ENCODE peak calls at places on chromosomes 3 and 15, in four cellular contexts. One of them, this sample, is unnamed.

GRCh38 chr3:111585214-111585613 is 9.9 kb downstream of the ZBED2 start:
- DNase-seq in K562: no peak
- DNase-seq in HepG2: peak
- DNase-seq in HCT116: peak
- DNase-seq in this sample: peak

GRCh38 chr3:13135251-13135810 is 62.1 kb upstream of the IQSEC1 start:
- DNase-seq in HepG2: no peak
- DNase-seq in K562: no peak
- DNase-seq in HCT116: no peak
- DNase-seq in this sample: no peak

GRCh38 chr3:89306535-89306934 is 199.1 kb downstream of the EPHA3 start:
- DNase-seq in K562: no peak
- DNase-seq in HepG2: no peak
- DNase-seq in HCT116: no peak
- DNase-seq in this sample: no peak

GRCh38 chr3:144055604-144056003 is 84.0 kb downstream of the DIPK2A start:
- DNase-seq in HepG2: no peak
- DNase-seq in K562: no peak
- DNase-seq in HCT116: no peak
- DNase-seq in this sample: peak

GRCh38 chr15:25736451-25736850 is 126.7 kb downstream of the ATP10A start:
- DNase-seq in K562: no peak
- DNase-seq in HepG2: no peak
- DNase-seq in HCT116: no peak
- DNase-seq in this sample: peak

GRCh38 chr15:67109141-67110034 is 44.0 kb downstream of the SMAD3 start:
- DNase-seq in HCT116: no peak
- DNase-seq in K562: no peak
- DNase-seq in HepG2: peak
- DNase-seq in this sample: peak

GRCh38 chr3:124504332-124505059 is 225.8 kb upstream of the UMPS start:
- DNase-seq in HCT116: no peak
- DNase-seq in HepG2: no peak
- DNase-seq in K562: no peak
- DNase-seq in this sample: peak

GRCh38 chr3:134576426-134576825 is 74.4 kb downstream of the KY start:
- DNase-seq in HCT116: no peak
- DNase-seq in K562: no peak
- DNase-seq in HepG2: no peak
- DNase-seq in this sample: no peak

GRCh38 chr15:98896802-98897732 is 110.5 kb downstream of the PGPEP1L start:
- DNase-seq in K562: no peak
- DNase-seq in HCT116: peak
- DNase-seq in HepG2: peak
- DNase-seq in this sample: peak

GRCh38 chr15:63019539-63020109 is 22.9 kb upstream of the TPM1 start:
- DNase-seq in HepG2: peak
- DNase-seq in HCT116: peak
- DNase-seq in K562: no peak
- DNase-seq in this sample: peak

GRCh38 chr3:147360936-147361670 is 45.2 kb downstream of the ZIC4 start:
- DNase-seq in HCT116: no peak
- DNase-seq in K562: no peak
- DNase-seq in HepG2: no peak
- DNase-seq in this sample: no peak

GRCh38 chr3:45644467-45645201 is 44.6 kb upstream of the SACM1L start:
- DNase-seq in K562: no peak
- DNase-seq in HepG2: no peak
- DNase-seq in HCT116: no peak
- DNase-seq in this sample: peak

GRCh38 chr15:59539799-59540198 is 71.8 kb upstream of the GCNT3 start:
- DNase-seq in HCT116: no peak
- DNase-seq in HepG2: no peak
- DNase-seq in K562: no peak
- DNase-seq in this sample: no peak

GRCh38 chr3:140501054-140501769 is 176.7 kb upstream of the TRIM42 start:
- DNase-seq in HCT116: no peak
- DNase-seq in K562: no peak
- DNase-seq in HepG2: no peak
- DNase-seq in this sample: no peak

GRCh38 chr3:194224536-194224935 is 88.6 kb downstream of the HES1 start:
- DNase-seq in K562: no peak
- DNase-seq in HepG2: no peak
- DNase-seq in HCT116: peak
- DNase-seq in this sample: no peak

GRCh38 chr15:64000183-64000710 is 46.0 kb downstream of the DAPK2 start:
- DNase-seq in HCT116: no peak
- DNase-seq in K562: no peak
- DNase-seq in HepG2: peak
- DNase-seq in this sample: no peak

GRCh38 chr3:190158261-190158660 is 37.6 kb upstream of the P3H2 start:
- DNase-seq in K562: no peak
- DNase-seq in HCT116: no peak
- DNase-seq in HepG2: no peak
- DNase-seq in this sample: no peak

GRCh38 chr3:189513281-189514151 is 117.7 kb upstream of the TP63 start:
- DNase-seq in HepG2: no peak
- DNase-seq in K562: no peak
- DNase-seq in HCT116: no peak
- DNase-seq in this sample: no peak

GRCh38 chr15:101043911-101044624 is 124.9 kb downstream of the LRRK1 start:
- DNase-seq in K562: no peak
- DNase-seq in HepG2: no peak
- DNase-seq in HCT116: no peak
- DNase-seq in this sample: no peak

GRCh38 chr3:139935071-139935865 is at the start of gene CLSTN2:
- DNase-seq in K562: peak
- DNase-seq in HCT116: no peak
- DNase-seq in HepG2: no peak
- DNase-seq in this sample: no peak

GRCh38 chr3:125150525-125151436 is 61.8 kb downstream of the SLC12A8 start:
- DNase-seq in K562: peak
- DNase-seq in HCT116: peak
- DNase-seq in HepG2: peak
- DNase-seq in this sample: peak

GRCh38 chr15:63502137-63502801 is 2.1 kb upstream of the USP3 start:
- DNase-seq in K562: no peak
- DNase-seq in HCT116: no peak
- DNase-seq in HepG2: peak
- DNase-seq in this sample: peak

GRCh38 chr15:37100109-37100873 is at the start of gene MEIS2:
- DNase-seq in HepG2: peak
- DNase-seq in HCT116: peak
- DNase-seq in K562: peak
- DNase-seq in this sample: peak

GRCh38 chr3:119885746-119886530 is 104.0 kb downstream of the NR1I2 start:
- DNase-seq in HepG2: no peak
- DNase-seq in K562: no peak
- DNase-seq in HCT116: no peak
- DNase-seq in this sample: no peak

GRCh38 chr3:150495563-150496168 is 50.6 kb downstream of the SERP1 start:
- DNase-seq in HepG2: peak
- DNase-seq in K562: peak
- DNase-seq in HCT116: peak
- DNase-seq in this sample: peak

GRCh38 chr3:36804295-36805055 is 40.1 kb upstream of the DCLK3 start:
- DNase-seq in HCT116: no peak
- DNase-seq in K562: no peak
- DNase-seq in HepG2: no peak
- DNase-seq in this sample: no peak

GRCh38 chr3:154931484-154931883 is 148.6 kb upstream of the MME start:
- DNase-seq in HepG2: no peak
- DNase-seq in K562: no peak
- DNase-seq in HCT116: no peak
- DNase-seq in this sample: peak

GRCh38 chr15:75178171-75178937 is 23.3 kb upstream of the C15orf39 start:
- DNase-seq in HCT116: no peak
- DNase-seq in K562: peak
- DNase-seq in HepG2: peak
- DNase-seq in this sample: no peak

GRCh38 chr15:23566070-23567050 is 886 bp downstream of the MKRN3 start:
- DNase-seq in K562: peak
- DNase-seq in HCT116: peak
- DNase-seq in HepG2: peak
- DNase-seq in this sample: no peak

GRCh38 chr3:100783619-100784018 is 74.3 kb downstream of the TFG start:
- DNase-seq in HepG2: no peak
- DNase-seq in HCT116: no peak
- DNase-seq in K562: no peak
- DNase-seq in this sample: no peak

GRCh38 chr3:198079771-198080520 is 119.9 kb downstream of the LMLN start:
- DNase-seq in K562: peak
- DNase-seq in HCT116: peak
- DNase-seq in HepG2: no peak
- DNase-seq in this sample: peak

GRCh38 chr3:117278424-117279190 is 569.0 kb downstream of the TUSC7 start:
- DNase-seq in K562: no peak
- DNase-seq in HepG2: peak
- DNase-seq in HCT116: peak
- DNase-seq in this sample: peak

GRCh38 chr15:92018535-92019239 is 165.2 kb downstream of the SLCO3A1 start:
- DNase-seq in HCT116: no peak
- DNase-seq in K562: no peak
- DNase-seq in HepG2: no peak
- DNase-seq in this sample: no peak

GRCh38 chr15:38517312-38517711 is 47.3 kb downstream of the RASGRP1 start:
- DNase-seq in K562: no peak
- DNase-seq in HepG2: no peak
- DNase-seq in HCT116: no peak
- DNase-seq in this sample: peak

GRCh38 chr15:38521316-38521715 is 43.3 kb downstream of the RASGRP1 start:
- DNase-seq in K562: no peak
- DNase-seq in HCT116: no peak
- DNase-seq in HepG2: no peak
- DNase-seq in this sample: no peak

GRCh38 chr15:38520035-38520434 is 44.6 kb downstream of the RASGRP1 start:
- DNase-seq in HCT116: no peak
- DNase-seq in K562: no peak
- DNase-seq in HepG2: no peak
- DNase-seq in this sample: no peak

GRCh38 chr15:38516636-38517035 is 48.0 kb downstream of the RASGRP1 start:
- DNase-seq in HepG2: no peak
- DNase-seq in HCT116: no peak
- DNase-seq in K562: no peak
- DNase-seq in this sample: no peak

DNA sequence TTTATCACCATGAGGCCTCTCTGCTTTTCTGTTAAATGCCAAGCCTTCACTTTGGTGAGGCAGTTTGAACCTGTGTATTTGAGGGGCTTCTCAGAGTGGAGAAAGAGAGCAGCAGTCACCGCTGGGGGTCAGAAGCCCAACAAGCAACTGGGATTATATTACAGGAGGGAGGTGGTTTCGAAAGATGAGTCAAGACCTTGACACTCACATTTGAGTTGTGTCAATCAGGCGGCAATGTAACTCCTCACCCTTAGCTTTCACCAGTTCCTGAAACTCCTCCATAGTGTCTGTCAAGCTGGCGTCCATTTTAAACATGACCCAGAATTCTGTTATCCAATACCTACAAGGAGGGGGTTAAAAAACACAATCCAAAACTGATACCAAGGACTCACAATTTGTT is 46.5 kb downstream of the RASGRP1 start:
- DNase-seq in K562: no peak
- DNase-seq in HCT116: no peak
- DNase-seq in HepG2: no peak
- DNase-seq in this sample: no peak
- TF ChIP-seq CEBPB in K562: no peak
- TF ChIP-seq CEBPB in HCT116: no peak
- TF ChIP-seq CEBPB in HepG2: no peak
- TF ChIP-seq CEBPB in this sample: no peak

DNA sequence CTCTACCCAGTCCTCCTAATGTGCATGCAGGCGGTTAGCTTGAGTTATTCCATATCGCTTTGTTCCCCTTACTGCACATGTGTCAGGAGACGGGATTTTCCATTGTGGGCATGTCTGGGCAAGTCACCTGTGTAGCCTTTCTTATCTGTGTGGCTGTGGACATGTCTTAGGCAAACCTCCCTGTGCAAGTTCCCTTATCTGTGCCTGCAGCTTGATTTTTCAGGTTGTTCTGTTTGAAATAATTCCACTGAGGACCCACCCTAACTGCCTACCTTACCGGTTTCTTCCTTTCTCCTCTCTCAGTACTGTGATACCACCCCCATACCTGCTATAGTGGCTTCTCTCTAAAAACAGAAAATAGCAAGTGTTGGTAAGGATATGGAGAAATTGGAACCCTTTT is 113.6 kb downstream of the NEO1 start:
- DNase-seq in HepG2: peak
- DNase-seq in K562: no peak
- DNase-seq in HCT116: no peak
- DNase-seq in this sample: no peak
- TF ChIP-seq CEBPB in HepG2: no peak
- TF ChIP-seq CEBPB in K562: no peak
- TF ChIP-seq CEBPB in HCT116: no peak
- TF ChIP-seq CEBPB in this sample: no peak

GRCh38 chr3:8981296-8981695 is 18.0 kb upstream of the RAD18 start:
- DNase-seq in HepG2: no peak
- DNase-seq in K562: no peak
- DNase-seq in HCT116: no peak
- DNase-seq in this sample: no peak
- TF ChIP-seq CEBPB in HepG2: no peak
- TF ChIP-seq CEBPB in K562: no peak
- TF ChIP-seq CEBPB in HCT116: no peak
- TF ChIP-seq CEBPB in this sample: no peak

GRCh38 chr3:141812091-141812490 is 48.9 kb downstream of the GRK7 start:
- DNase-seq in HCT116: no peak
- DNase-seq in K562: no peak
- DNase-seq in HepG2: no peak
- DNase-seq in this sample: no peak
- TF ChIP-seq CEBPB in HCT116: no peak
- TF ChIP-seq CEBPB in K562: no peak
- TF ChIP-seq CEBPB in HepG2: no peak
- TF ChIP-seq CEBPB in this sample: no peak

DNA sequence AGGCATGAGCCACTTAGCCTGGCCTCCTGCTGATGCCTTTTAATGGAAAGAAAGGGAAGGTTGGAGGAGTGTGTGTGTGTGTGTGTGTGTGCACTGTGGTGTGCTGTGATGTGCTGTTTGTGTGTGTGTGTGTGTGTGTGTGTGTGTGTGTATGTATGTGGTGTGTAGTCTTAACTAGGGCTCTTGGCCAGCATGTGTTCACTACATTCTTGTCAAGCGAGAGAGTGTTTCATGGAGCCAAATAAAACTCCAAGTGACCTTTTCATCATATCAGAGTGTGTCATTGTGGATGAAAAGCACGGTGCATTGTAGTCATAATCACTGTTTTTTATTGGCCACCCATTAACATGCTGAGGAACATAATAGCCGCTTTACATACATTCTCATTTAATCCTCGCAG is 30.8 kb upstream of the BHLHE40 start:
- DNase-seq in HCT116: no peak
- DNase-seq in HepG2: no peak
- DNase-seq in K562: no peak
- DNase-seq in this sample: peak
- TF ChIP-seq CEBPB in HCT116: no peak
- TF ChIP-seq CEBPB in HepG2: no peak
- TF ChIP-seq CEBPB in K562: no peak
- TF ChIP-seq CEBPB in this sample: no peak

GRCh38 chr3:184391266-184391665 is 11.4 kb downstream of the CHRD start:
- DNase-seq in HepG2: no peak
- DNase-seq in K562: no peak
- DNase-seq in HCT116: no peak
- DNase-seq in this sample: no peak
- TF ChIP-seq CEBPB in HepG2: no peak
- TF ChIP-seq CEBPB in K562: no peak
- TF ChIP-seq CEBPB in HCT116: no peak
- TF ChIP-seq CEBPB in this sample: no peak

This sample was measured in IMR-90.